ENCODE peak calls at places on chromosome 20, in six cellular contexts. One of them, this sample, is unnamed.
A peak's percentile ranks its signal among the peaks of the same experiment; 100 is the strongest.

GRCh38 chr20:32572271-32572968 is 12.7 kb downstream of the NOL4L start:
- DNase-seq in AG04450: no peak
- DNase-seq in cardiac fibroblast: no peak
- DNase-seq in colonic mucosa: no peak
- DNase-seq in endothelial cell of umbilical vein: no peak
- DNase-seq in foreskin fibroblast: no peak
- DNase-seq in this sample: no peak

GRCh38 chr20:39886650-39887190 is 802.3 kb downstream of the MAFB start:
- DNase-seq in colonic mucosa: no peak
- DNase-seq in AG04450: no peak
- DNase-seq in endothelial cell of umbilical vein: no peak
- DNase-seq in foreskin fibroblast: no peak
- DNase-seq in cardiac fibroblast: no peak
- DNase-seq in this sample: no peak

GRCh38 chr20:36273414-36274247 is 32.5 kb upstream of the DLGAP4 start:
- DNase-seq in cardiac fibroblast: peak; percentile 47
- DNase-seq in AG04450: no peak
- DNase-seq in endothelial cell of umbilical vein: peak; percentile 26
- DNase-seq in foreskin fibroblast: peak; percentile 52
- DNase-seq in colonic mucosa: no peak
- DNase-seq in this sample: no peak

GRCh38 chr20:53493201-53493908 is 100.3 kb downstream of the ZNF217 start:
- DNase-seq in foreskin fibroblast: no peak
- DNase-seq in endothelial cell of umbilical vein: no peak
- DNase-seq in cardiac fibroblast: peak; percentile 5
- DNase-seq in colonic mucosa: no peak
- DNase-seq in AG04450: no peak
- DNase-seq in this sample: no peak

GRCh38 chr20:62602550-62602949 is 39.8 kb upstream of the SLCO4A1 start:
- DNase-seq in foreskin fibroblast: no peak
- DNase-seq in AG04450: no peak
- DNase-seq in cardiac fibroblast: no peak
- DNase-seq in colonic mucosa: no peak
- DNase-seq in endothelial cell of umbilical vein: no peak
- DNase-seq in this sample: no peak

GRCh38 chr20:45235995-45236394 is 14.8 kb downstream of the SEMG2 start:
- DNase-seq in AG04450: no peak
- DNase-seq in foreskin fibroblast: no peak
- DNase-seq in endothelial cell of umbilical vein: no peak
- DNase-seq in colonic mucosa: no peak
- DNase-seq in cardiac fibroblast: no peak
- DNase-seq in this sample: peak; percentile 34

GRCh38 chr20:36791862-36792261 is 18.3 kb upstream of the DSN1 start:
- DNase-seq in colonic mucosa: no peak
- DNase-seq in AG04450: no peak
- DNase-seq in endothelial cell of umbilical vein: no peak
- DNase-seq in cardiac fibroblast: no peak
- DNase-seq in foreskin fibroblast: no peak
- DNase-seq in this sample: no peak

GRCh38 chr20:62830251-62830650 is 13.4 kb downstream of the COL9A3 start:
- DNase-seq in foreskin fibroblast: no peak
- DNase-seq in AG04450: no peak
- DNase-seq in cardiac fibroblast: no peak
- DNase-seq in colonic mucosa: no peak
- DNase-seq in endothelial cell of umbilical vein: no peak
- DNase-seq in this sample: no peak

GRCh38 chr20:25484911-25485511 is 77.5 kb downstream of the GINS1 start:
- DNase-seq in AG04450: no peak
- DNase-seq in foreskin fibroblast: no peak
- DNase-seq in cardiac fibroblast: peak; percentile 64
- DNase-seq in colonic mucosa: no peak
- DNase-seq in endothelial cell of umbilical vein: peak; percentile 92
- DNase-seq in this sample: no peak

GRCh38 chr20:1629321-1629720 is 9.5 kb upstream of the SIRPB1 start:
- DNase-seq in endothelial cell of umbilical vein: no peak
- DNase-seq in foreskin fibroblast: no peak
- DNase-seq in colonic mucosa: no peak
- DNase-seq in AG04450: no peak
- DNase-seq in cardiac fibroblast: no peak
- DNase-seq in this sample: no peak

GRCh38 chr20:15867899-15868298 is 705.3 kb downstream of the KIF16B start:
- DNase-seq in cardiac fibroblast: no peak
- DNase-seq in endothelial cell of umbilical vein: no peak
- DNase-seq in foreskin fibroblast: no peak
- DNase-seq in AG04450: no peak
- DNase-seq in colonic mucosa: no peak
- DNase-seq in this sample: no peak

GRCh38 chr20:31870703-31871601 is 518 bp downstream of the TTLL9 start:
- DNase-seq in foreskin fibroblast: no peak
- DNase-seq in cardiac fibroblast: no peak
- DNase-seq in colonic mucosa: no peak
- DNase-seq in AG04450: no peak
- DNase-seq in endothelial cell of umbilical vein: no peak
- DNase-seq in this sample: no peak

GRCh38 chr20:64077876-64078551 is 1.3 kb downstream of the RGS19 start:
- DNase-seq in endothelial cell of umbilical vein: no peak
- DNase-seq in cardiac fibroblast: no peak
- DNase-seq in foreskin fibroblast: no peak
- DNase-seq in AG04450: no peak
- DNase-seq in colonic mucosa: peak; percentile 46
- DNase-seq in this sample: no peak

GRCh38 chr20:63337786-63338420 is 23.2 kb downstream of the CHRNA4 start:
- DNase-seq in endothelial cell of umbilical vein: no peak
- DNase-seq in foreskin fibroblast: no peak
- DNase-seq in cardiac fibroblast: peak; percentile 66
- DNase-seq in AG04450: no peak
- DNase-seq in colonic mucosa: no peak
- DNase-seq in this sample: no peak

GRCh38 chr20:33211817-33212424 is 5.2 kb upstream of the BPIFA3 start:
- DNase-seq in foreskin fibroblast: peak; percentile 39
- DNase-seq in cardiac fibroblast: peak; percentile 57
- DNase-seq in endothelial cell of umbilical vein: peak; percentile 17
- DNase-seq in AG04450: no peak
- DNase-seq in colonic mucosa: peak; percentile 26
- DNase-seq in this sample: peak; percentile 64

GRCh38 chr20:54362283-54362682 is 113.1 kb upstream of the DOK5 start:
- DNase-seq in cardiac fibroblast: no peak
- DNase-seq in endothelial cell of umbilical vein: no peak
- DNase-seq in colonic mucosa: no peak
- DNase-seq in foreskin fibroblast: no peak
- DNase-seq in AG04450: no peak
- DNase-seq in this sample: no peak

GRCh38 chr20:13644010-13644409 is 5.3 kb upstream of the TASP1 start:
- DNase-seq in cardiac fibroblast: peak; percentile 40
- DNase-seq in colonic mucosa: no peak
- DNase-seq in foreskin fibroblast: no peak
- DNase-seq in AG04450: no peak
- DNase-seq in endothelial cell of umbilical vein: no peak
- DNase-seq in this sample: no peak

GRCh38 chr20:60055740-60056139 is 97.5 kb downstream of the CDH26 start:
- DNase-seq in colonic mucosa: no peak
- DNase-seq in AG04450: no peak
- DNase-seq in endothelial cell of umbilical vein: no peak
- DNase-seq in cardiac fibroblast: peak; percentile 20
- DNase-seq in foreskin fibroblast: peak; percentile 27
- DNase-seq in this sample: no peak

GRCh38 chr20:57476073-57476526 is 48.8 kb downstream of the CTCFL start:
- DNase-seq in AG04450: no peak
- DNase-seq in cardiac fibroblast: no peak
- DNase-seq in colonic mucosa: no peak
- DNase-seq in endothelial cell of umbilical vein: peak; percentile 79
- DNase-seq in foreskin fibroblast: no peak
- DNase-seq in this sample: no peak

GRCh38 chr20:17825949-17826843 is 126.4 kb downstream of the BANF2 start:
- DNase-seq in colonic mucosa: no peak
- DNase-seq in AG04450: no peak
- DNase-seq in endothelial cell of umbilical vein: no peak
- DNase-seq in cardiac fibroblast: peak; percentile 53
- DNase-seq in foreskin fibroblast: peak; percentile 34
- DNase-seq in this sample: no peak

GRCh38 chr20:5140195-5140594 is 13.4 kb downstream of the CDS2 start:
- DNase-seq in endothelial cell of umbilical vein: no peak
- DNase-seq in cardiac fibroblast: no peak
- DNase-seq in foreskin fibroblast: no peak
- DNase-seq in colonic mucosa: no peak
- DNase-seq in AG04450: no peak
- DNase-seq in this sample: no peak

GRCh38 chr20:58510921-58511320 is 4.3 kb downstream of the APCDD1L start:
- DNase-seq in foreskin fibroblast: no peak
- DNase-seq in AG04450: no peak
- DNase-seq in endothelial cell of umbilical vein: no peak
- DNase-seq in cardiac fibroblast: no peak
- DNase-seq in colonic mucosa: no peak
- DNase-seq in this sample: no peak

GRCh38 chr20:11044561-11044960 is 370.8 kb upstream of the JAG1 start:
- DNase-seq in endothelial cell of umbilical vein: no peak
- DNase-seq in cardiac fibroblast: no peak
- DNase-seq in AG04450: no peak
- DNase-seq in foreskin fibroblast: no peak
- DNase-seq in colonic mucosa: no peak
- DNase-seq in this sample: no peak

GRCh38 chr20:42258568-42258967 is 640.4 kb upstream of the CHD6 start:
- DNase-seq in cardiac fibroblast: no peak
- DNase-seq in endothelial cell of umbilical vein: no peak
- DNase-seq in foreskin fibroblast: no peak
- DNase-seq in AG04450: no peak
- DNase-seq in colonic mucosa: no peak
- DNase-seq in this sample: no peak

GRCh38 chr20:53642196-53643030 is 48.8 kb upstream of the ZNF217 start:
- DNase-seq in endothelial cell of umbilical vein: no peak
- DNase-seq in colonic mucosa: peak; percentile 71
- DNase-seq in cardiac fibroblast: peak; percentile 87
- DNase-seq in foreskin fibroblast: peak; percentile 24
- DNase-seq in AG04450: no peak
- DNase-seq in this sample: peak; percentile 84

GRCh38 chr20:10596726-10597125 is 77.1 kb downstream of the JAG1 start:
- DNase-seq in foreskin fibroblast: peak; percentile 85
- DNase-seq in endothelial cell of umbilical vein: peak; percentile 55
- DNase-seq in colonic mucosa: no peak
- DNase-seq in cardiac fibroblast: peak; percentile 90
- DNase-seq in AG04450: peak; percentile 69
- DNase-seq in this sample: no peak

GRCh38 chr20:39016076-39016475 is 53.9 kb downstream of the DHX35 start:
- DNase-seq in cardiac fibroblast: no peak
- DNase-seq in foreskin fibroblast: peak; percentile 11
- DNase-seq in colonic mucosa: no peak
- DNase-seq in AG04450: no peak
- DNase-seq in endothelial cell of umbilical vein: no peak
- DNase-seq in this sample: no peak

DNA sequence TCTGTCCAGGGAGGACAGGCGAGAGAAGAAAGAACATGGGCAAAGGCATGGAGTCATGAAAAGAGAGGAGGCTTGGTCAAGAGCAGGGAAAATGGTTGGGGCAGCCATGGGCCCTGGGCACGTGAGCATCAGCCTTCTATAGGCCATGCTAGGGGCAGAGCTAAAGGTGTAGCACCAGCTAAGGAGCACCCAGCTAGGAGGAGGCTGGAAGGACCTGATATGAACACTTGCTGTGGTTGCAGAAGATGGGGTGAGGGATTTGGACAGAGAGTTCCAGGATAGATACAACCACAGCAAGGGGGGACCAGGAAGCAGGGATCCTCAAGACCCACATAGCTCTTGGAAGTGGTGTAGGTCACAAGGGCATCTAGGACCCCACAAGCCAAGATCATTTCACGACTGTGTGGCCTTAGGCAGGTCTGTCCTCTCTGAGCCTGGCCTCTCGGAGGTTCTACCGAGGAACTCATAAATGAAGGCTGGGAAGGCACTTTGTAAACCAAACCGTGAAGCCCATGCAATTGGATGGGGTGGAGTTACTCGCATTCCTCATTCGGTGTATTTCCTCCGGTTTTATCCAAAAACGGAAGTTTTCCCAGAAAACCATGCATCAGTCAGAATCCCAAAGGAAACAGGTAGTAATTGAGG is 74.0 kb upstream of the TOP1 start:
- DNase-seq in AG04450: no peak
- DNase-seq in endothelial cell of umbilical vein: no peak
- DNase-seq in cardiac fibroblast: no peak
- DNase-seq in colonic mucosa: peak; percentile 15
- DNase-seq in foreskin fibroblast: no peak
- DNase-seq in this sample: no peak
- H3K4me3 ChIP-seq in AG04450: no peak overlapping the region
- H3K4me3 ChIP-seq in endothelial cell of umbilical vein: no peak overlapping the region
- H3K4me3 ChIP-seq in cardiac fibroblast: no peak overlapping the region
- H3K4me3 ChIP-seq in colonic mucosa: no peak overlapping the region
- H3K4me3 ChIP-seq in foreskin fibroblast: no peak overlapping the region
- H3K4me3 ChIP-seq in this sample: no peak overlapping the region

GRCh38 chr20:21517566-21518277 is 3.9 kb upstream of the NKX2-2 start:
- DNase-seq in colonic mucosa: no peak
- DNase-seq in foreskin fibroblast: no peak
- DNase-seq in endothelial cell of umbilical vein: no peak
- DNase-seq in AG04450: no peak
- DNase-seq in cardiac fibroblast: no peak
- DNase-seq in this sample: no peak
- H3K4me3 ChIP-seq in colonic mucosa: no peak overlapping the region
- H3K4me3 ChIP-seq in foreskin fibroblast: no peak overlapping the region
- H3K4me3 ChIP-seq in endothelial cell of umbilical vein: no peak overlapping the region
- H3K4me3 ChIP-seq in AG04450: no peak overlapping the region
- H3K4me3 ChIP-seq in cardiac fibroblast: no peak overlapping the region
- H3K4me3 ChIP-seq in this sample: no peak overlapping the region

GRCh38 chr20:21521596-21522478 is 8.0 kb upstream of the NKX2-2 start:
- DNase-seq in cardiac fibroblast: no peak
- DNase-seq in foreskin fibroblast: no peak
- DNase-seq in colonic mucosa: no peak
- DNase-seq in AG04450: no peak
- DNase-seq in endothelial cell of umbilical vein: no peak
- DNase-seq in this sample: no peak
- H3K4me3 ChIP-seq in cardiac fibroblast: no peak overlapping the region
- H3K4me3 ChIP-seq in foreskin fibroblast: no peak overlapping the region
- H3K4me3 ChIP-seq in colonic mucosa: no peak overlapping the region
- H3K4me3 ChIP-seq in AG04450: no peak overlapping the region
- H3K4me3 ChIP-seq in endothelial cell of umbilical vein: no peak overlapping the region
- H3K4me3 ChIP-seq in this sample: peak overlapping the region; percentile 10

GRCh38 chr20:49980140-49981008 is 2.4 kb upstream of the SNAI1 start:
- DNase-seq in foreskin fibroblast: peak; percentile 29
- DNase-seq in cardiac fibroblast: no peak
- DNase-seq in colonic mucosa: no peak
- DNase-seq in AG04450: no peak
- DNase-seq in endothelial cell of umbilical vein: no peak
- DNase-seq in this sample: no peak

GRCh38 chr20:49979030-49979832 is 3.5 kb upstream of the SNAI1 start:
- DNase-seq in endothelial cell of umbilical vein: peak; percentile 48
- DNase-seq in colonic mucosa: peak; percentile 57
- DNase-seq in cardiac fibroblast: peak; percentile 39
- DNase-seq in AG04450: no peak
- DNase-seq in foreskin fibroblast: peak; percentile 75
- DNase-seq in this sample: peak; percentile 54

GRCh38 chr20:49976542-49976941 is 6.2 kb upstream of the SNAI1 start:
- DNase-seq in cardiac fibroblast: peak; percentile 62
- DNase-seq in foreskin fibroblast: peak; percentile 78
- DNase-seq in colonic mucosa: no peak
- DNase-seq in AG04450: no peak
- DNase-seq in endothelial cell of umbilical vein: no peak
- DNase-seq in this sample: no peak

GRCh38 chr20:49981218-49982071 is 1.3 kb upstream of the SNAI1 start:
- DNase-seq in colonic mucosa: no peak
- DNase-seq in foreskin fibroblast: no peak
- DNase-seq in AG04450: no peak
- DNase-seq in endothelial cell of umbilical vein: no peak
- DNase-seq in cardiac fibroblast: no peak
- DNase-seq in this sample: no peak

GRCh38 chr20:49978685-49979029 is 4.1 kb upstream of the SNAI1 start:
- DNase-seq in endothelial cell of umbilical vein: no peak
- DNase-seq in colonic mucosa: no peak
- DNase-seq in cardiac fibroblast: no peak
- DNase-seq in foreskin fibroblast: no peak
- DNase-seq in AG04450: no peak
- DNase-seq in this sample: no peak
- H3K4me3 ChIP-seq in endothelial cell of umbilical vein: no peak overlapping the region
- H3K4me3 ChIP-seq in colonic mucosa: no peak overlapping the region
- H3K4me3 ChIP-seq in cardiac fibroblast: no peak overlapping the region
- H3K4me3 ChIP-seq in foreskin fibroblast: no peak overlapping the region
- H3K4me3 ChIP-seq in AG04450: no peak overlapping the region
- H3K4me3 ChIP-seq in this sample: peak overlapping the region; percentile 23